ENCODE peak calls at places on chromosomes 3 and 15, in eight cellular contexts. V is esophagus squamous epithelium, Q is body of pancreas, F is ovary, E is A549, M is transverse colon, U is heart left ventricle, N is uterus. G is an unnamed sample.

GRCh38 chr15:70078578-70079417 is 18.9 kb downstream of the TLE3 start:
- DNase-seq in U (peak), M (no peak), E (no peak), N (no peak), Q (peak), F (peak), V (no peak), G (no peak)

GRCh38 chr3:127074900-127075360 is 92.0 kb downstream of the PLXNA1 start:
- DNase-seq in M (no peak), F (no peak), V (no peak), Q (no peak), N (no peak), U (peak), E (no peak), G (no peak)

GRCh38 chr15:31306426-31307269 is 20.0 kb upstream of the KLF13 start:
- DNase-seq in N (no peak), Q (no peak), V (no peak), M (no peak), U (peak), E (no peak), F (no peak), G (peak)

GRCh38 chr3:72380711-72381508 is 467.3 kb downstream of the SHQ1 start:
- DNase-seq in F (no peak), Q (no peak), N (no peak), M (no peak), V (no peak), E (no peak), U (no peak), G (no peak)

GRCh38 chr3:68129065-68129464 is 474.7 kb upstream of the SUCLG2 start:
- DNase-seq in U (no peak), N (no peak), Q (no peak), F (no peak), V (no peak), E (no peak), M (no peak), G (no peak)

GRCh38 chr3:2156244-2156847 is 57.7 kb downstream of the CNTN4 start:
- DNase-seq in Q (peak), V (no peak), M (peak), F (no peak), U (no peak), N (no peak), E (peak), G (no peak)

GRCh38 chr3:47377186-47377585 is 3.6 kb upstream of the PTPN23 start:
- DNase-seq in F (no peak), E (no peak), Q (no peak), M (no peak), V (no peak), N (no peak), U (no peak), G (no peak)

GRCh38 chr15:77493324-77493907 is 72.7 kb downstream of the HMG20A start:
- DNase-seq in N (no peak), U (no peak), V (no peak), F (no peak), E (no peak), Q (no peak), M (no peak), G (no peak)

GRCh38 chr3:159273070-159273469 is 471.2 kb downstream of the MFSD1 start:
- DNase-seq in U (no peak), M (no peak), N (no peak), V (no peak), Q (no peak), F (no peak), E (no peak), G (no peak)

GRCh38 chr15:32993285-32993684 is 201.2 kb downstream of the FMN1 start:
- DNase-seq in F (no peak), N (no peak), U (no peak), Q (no peak), M (no peak), E (peak), V (no peak), G (no peak)

GRCh38 chr3:190345027-190345821 is 23.0 kb upstream of the CLDN1 start:
- DNase-seq in M (no peak), N (no peak), F (peak), U (no peak), E (peak), Q (peak), V (no peak), G (no peak)

GRCh38 chr15:28103831-28104230 is 4.7 kb upstream of the OCA2 start:
- DNase-seq in F (no peak), Q (no peak), M (no peak), E (no peak), N (no peak), U (no peak), V (no peak), G (peak)

GRCh38 chr3:187072582-187072981 is 66.7 kb downstream of the RPL39L start:
- DNase-seq in Q (no peak), F (no peak), N (no peak), E (no peak), U (no peak), V (no peak), M (no peak), G (no peak)

GRCh38 chr15:88141490-88141889 is 115.0 kb downstream of the NTRK3 start:
- DNase-seq in F (no peak), E (no peak), Q (no peak), U (no peak), N (no peak), M (no peak), V (no peak), G (no peak)
- TF ChIP-seq CTCF in F (no peak), E (no peak), Q (no peak), U (no peak), N (no peak), M (no peak), V (no peak), G (no peak)

GRCh38 chr3:149409351-149409750 is 31.9 kb upstream of the TM4SF1 start:
- DNase-seq in V (no peak), Q (no peak), M (no peak), E (no peak), F (no peak), U (no peak), N (no peak), G (no peak)

GRCh38 chr3:149403443-149403842 is 26.0 kb upstream of the TM4SF1 start:
- DNase-seq in M (no peak), Q (no peak), V (no peak), E (no peak), U (no peak), N (no peak), F (no peak), G (no peak)

GRCh38 chr3:149407898-149408297 is 30.4 kb upstream of the TM4SF1 start:
- DNase-seq in F (no peak), N (no peak), U (no peak), V (no peak), M (no peak), Q (no peak), E (no peak), G (no peak)

GRCh38 chr3:149402481-149402880 is 25.0 kb upstream of the TM4SF1 start:
- DNase-seq in N (no peak), E (no peak), F (no peak), U (no peak), Q (no peak), M (no peak), V (no peak), G (no peak)

DNA sequence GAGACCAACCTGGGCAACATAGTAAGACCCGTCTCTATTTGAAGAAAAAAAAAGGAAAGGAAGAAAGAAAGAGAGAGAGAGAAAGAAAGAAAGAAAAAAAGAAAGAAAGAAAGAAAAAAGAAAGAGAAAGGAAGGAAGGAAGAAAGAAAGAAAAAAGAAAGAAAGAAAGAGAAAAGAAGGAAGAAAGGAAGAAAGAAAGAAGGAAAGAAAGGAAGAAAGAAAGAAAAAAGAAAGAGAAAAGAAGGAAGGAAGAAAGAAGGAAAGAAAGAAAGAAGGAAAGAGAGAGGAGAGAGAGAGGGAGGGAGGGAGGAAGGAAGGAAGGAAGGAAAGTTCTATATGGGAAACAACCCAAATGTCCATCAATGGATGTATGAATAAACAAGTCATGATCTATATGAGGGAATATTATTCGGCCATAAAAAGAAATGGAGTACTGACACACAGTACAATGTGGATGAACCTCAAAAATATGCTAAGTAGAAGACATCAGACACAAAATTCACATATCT is 28.8 kb upstream of the TM4SF1 start:
- DNase-seq in M (no peak), U (no peak), N (no peak), F (no peak), Q (no peak), E (no peak), V (no peak), G (no peak)
- TF ChIP-seq POLR2A in M (no peak), U (no peak), N (no peak), F (no peak), Q (no peak), E (no peak), V (no peak), G (no peak)

DNA sequence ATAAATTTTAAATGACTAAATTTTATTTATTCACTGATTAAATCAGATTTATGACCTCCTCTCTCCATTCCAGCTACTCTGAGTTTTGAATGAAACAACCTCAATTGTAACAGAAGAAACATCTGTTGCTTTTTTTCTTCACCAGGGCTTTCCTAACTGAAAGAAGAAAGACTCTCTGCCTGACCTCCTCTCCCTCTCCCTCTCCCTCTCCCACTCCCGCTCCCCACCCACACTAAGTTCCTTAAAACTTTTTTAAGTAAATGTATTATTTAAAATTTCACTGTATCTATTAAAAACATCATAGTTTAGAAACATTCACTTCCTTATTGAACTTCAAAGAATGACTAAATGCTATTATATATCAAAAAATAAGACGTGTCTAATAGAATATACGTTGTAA is 122.0 kb downstream of the TFDP2 start:
- DNase-seq in N (no peak), M (no peak), Q (no peak), F (no peak), U (no peak), E (no peak), V (no peak), G (no peak)
- H3K4me3 ChIP-seq in N (peak), M (no peak), Q (no peak), F (no peak), U (peak), E (no peak), V (peak), G (no peak)

DNA sequence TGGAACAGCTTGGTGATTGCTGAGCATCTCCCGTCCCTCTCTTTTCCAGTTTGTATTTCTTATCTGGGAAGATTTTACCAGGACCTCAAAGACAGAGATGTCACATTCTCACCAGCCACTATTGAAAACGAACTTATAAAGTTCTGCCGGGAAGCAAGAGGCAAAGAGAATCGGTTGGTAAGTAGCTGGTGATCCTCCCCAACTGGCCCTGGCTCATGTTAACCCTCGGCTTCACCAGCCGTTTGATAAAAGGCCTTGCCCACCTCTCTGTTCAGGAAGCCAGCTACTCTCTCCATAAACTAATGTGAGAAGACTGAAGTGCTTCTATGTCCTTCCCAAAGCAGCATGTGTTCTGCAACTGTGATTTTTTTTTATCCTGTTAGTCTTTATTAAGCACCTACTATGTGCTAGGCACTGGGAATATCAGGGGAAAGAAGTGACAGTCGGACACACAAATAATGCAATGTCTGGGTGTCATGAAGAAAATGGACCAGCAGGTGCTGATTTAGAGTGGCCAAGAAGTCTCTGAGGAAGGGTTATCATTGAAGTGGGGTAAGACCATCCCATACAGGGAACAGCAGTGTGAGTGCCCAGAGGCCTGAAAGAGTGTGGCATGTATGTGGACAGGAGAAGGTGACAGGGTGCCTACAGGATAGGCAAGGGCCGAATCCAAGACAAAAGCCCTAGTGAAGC is 1.2 kb downstream of the MANF start:
- DNase-seq in V (no peak), N (no peak), U (no peak), F (no peak), M (no peak), E (no peak), Q (no peak), G (peak)
- TF ChIP-seq CTCF in V (peak), N (no peak), U (no peak), F (no peak), M (no peak), E (no peak), Q (no peak), G (no peak)

DNA sequence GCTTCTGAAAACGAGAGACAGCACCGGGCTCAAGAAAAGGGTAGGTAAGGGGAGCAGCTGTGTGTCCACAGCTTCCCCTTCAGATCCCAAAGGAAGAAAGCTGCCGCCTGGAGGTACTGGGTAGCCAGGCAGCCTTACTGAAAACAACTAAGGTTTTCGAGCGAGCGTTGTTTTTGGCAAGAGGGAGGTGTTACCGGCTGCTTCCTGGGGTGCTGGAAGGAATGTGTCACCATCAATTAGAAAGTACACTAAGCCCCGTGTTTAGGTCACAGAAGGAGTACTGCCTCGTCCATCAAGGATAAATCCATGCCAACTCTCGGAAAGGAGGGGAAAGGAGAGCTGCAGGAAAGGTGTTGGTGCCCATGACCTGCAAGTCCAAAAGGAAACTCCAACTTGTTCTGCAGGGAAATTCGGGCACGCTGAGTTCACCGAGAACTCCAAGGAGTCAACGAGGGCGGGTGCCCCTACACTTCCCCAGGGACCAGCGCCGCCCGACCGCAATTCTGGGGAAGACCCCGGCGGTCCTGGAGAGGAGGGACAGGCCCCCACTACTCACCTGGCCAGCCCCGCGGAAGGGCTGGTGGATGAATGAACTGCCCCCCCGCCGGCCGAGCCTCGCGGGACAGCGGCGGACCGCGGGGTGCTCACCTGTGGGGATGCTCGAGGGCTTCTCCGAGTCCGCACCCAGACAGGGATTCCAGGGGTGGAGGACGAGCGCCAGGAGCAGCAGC is 586 bp downstream of the PLOD2 start:
- DNase-seq in F (peak), M (peak), V (no peak), Q (peak), E (peak), N (peak), U (no peak), G (peak)
- TF ChIP-seq POLR2A in F (no peak), M (peak), V (peak), Q (peak), E (no peak), N (no peak), U (peak), G (no peak)